ENCODE peak calls at places on chromosomes 2 and 18, in six cellular contexts. One of them, this sample, is unnamed. For H3K4me1, the result is how much of the 10 kb centered on the place peaks cover.

GRCh38 chr18:23279931-23280330 is 144.6 kb downstream of the CABLES1 start:
- DNase-seq in H9: no peak
- DNase-seq in IMR-90: no peak
- DNase-seq in neuronal stem cell: no peak
- DNase-seq in trophoblast cell: no peak
- DNase-seq in H1: no peak
- DNase-seq in this sample: no peak

GRCh38 chr2:155997538-155997937 is 335.0 kb downstream of the NR4A2 start:
- DNase-seq in H9: no peak
- DNase-seq in IMR-90: no peak
- DNase-seq in neuronal stem cell: no peak
- DNase-seq in trophoblast cell: peak
- DNase-seq in H1: no peak
- DNase-seq in this sample: no peak

GRCh38 chr2:99867690-99868089 is 274.7 kb downstream of the AFF3 start:
- DNase-seq in H9: no peak
- DNase-seq in IMR-90: peak
- DNase-seq in neuronal stem cell: no peak
- DNase-seq in trophoblast cell: peak
- DNase-seq in H1: no peak
- DNase-seq in this sample: peak

GRCh38 chr18:80198994-80199748 is 48.1 kb downstream of the PARD6G start:
- DNase-seq in H9: no peak
- DNase-seq in IMR-90: no peak
- DNase-seq in neuronal stem cell: no peak
- DNase-seq in trophoblast cell: no peak
- DNase-seq in H1: no peak
- DNase-seq in this sample: no peak

GRCh38 chr2:148876589-148877402 is 1.8 kb downstream of the KIF5C start:
- DNase-seq in H9: peak
- DNase-seq in IMR-90: no peak
- DNase-seq in neuronal stem cell: peak
- DNase-seq in trophoblast cell: no peak
- DNase-seq in H1: peak
- DNase-seq in this sample: peak

GRCh38 chr18:55534547-55534946 is 53.4 kb downstream of the TCF4 start:
- DNase-seq in H9: no peak
- DNase-seq in IMR-90: peak
- DNase-seq in neuronal stem cell: no peak
- DNase-seq in trophoblast cell: no peak
- DNase-seq in H1: no peak
- DNase-seq in this sample: no peak

GRCh38 chr18:48649231-48649630 is 110.4 kb downstream of the CTIF start:
- DNase-seq in H9: peak
- DNase-seq in IMR-90: no peak
- DNase-seq in neuronal stem cell: no peak
- DNase-seq in trophoblast cell: no peak
- DNase-seq in H1: no peak
- DNase-seq in this sample: peak

GRCh38 chr2:77018219-77018618 is 504.0 kb downstream of the LRRTM4 start:
- DNase-seq in H9: no peak
- DNase-seq in IMR-90: no peak
- DNase-seq in neuronal stem cell: peak
- DNase-seq in trophoblast cell: no peak
- DNase-seq in H1: no peak
- DNase-seq in this sample: peak

GRCh38 chr2:216663846-216664245 is 30.6 kb downstream of the IGFBP2 start:
- DNase-seq in H9: no peak
- DNase-seq in IMR-90: no peak
- DNase-seq in neuronal stem cell: no peak
- DNase-seq in trophoblast cell: no peak
- DNase-seq in H1: no peak
- DNase-seq in this sample: no peak

GRCh38 chr18:79524181-79525078 is 128.7 kb downstream of the NFATC1 start:
- DNase-seq in H9: peak
- DNase-seq in IMR-90: no peak
- DNase-seq in neuronal stem cell: no peak
- DNase-seq in trophoblast cell: no peak
- DNase-seq in H1: no peak
- DNase-seq in this sample: no peak

GRCh38 chr2:46878886-46879285 is 36.7 kb downstream of the MCFD2 start:
- DNase-seq in H9: peak
- DNase-seq in IMR-90: peak
- DNase-seq in neuronal stem cell: no peak
- DNase-seq in trophoblast cell: no peak
- DNase-seq in H1: no peak
- DNase-seq in this sample: peak

GRCh38 chr2:238786792-238787490 is 60.9 kb upstream of the TWIST2 start:
- DNase-seq in H9: no peak
- DNase-seq in IMR-90: no peak
- DNase-seq in neuronal stem cell: no peak
- DNase-seq in trophoblast cell: no peak
- DNase-seq in H1: no peak
- DNase-seq in this sample: no peak

GRCh38 chr2:172829229-172829628 is 93.6 kb downstream of the RAPGEF4 start:
- DNase-seq in H9: no peak
- DNase-seq in IMR-90: peak
- DNase-seq in neuronal stem cell: no peak
- DNase-seq in trophoblast cell: peak
- DNase-seq in H1: no peak
- DNase-seq in this sample: peak

GRCh38 chr2:12317853-12318426 is 398.8 kb upstream of the TRIB2 start:
- DNase-seq in H9: no peak
- DNase-seq in IMR-90: peak
- DNase-seq in neuronal stem cell: no peak
- DNase-seq in trophoblast cell: peak
- DNase-seq in H1: no peak
- DNase-seq in this sample: no peak

GRCh38 chr2:156157670-156158069 is 174.9 kb downstream of the NR4A2 start:
- DNase-seq in H9: no peak
- DNase-seq in IMR-90: no peak
- DNase-seq in neuronal stem cell: peak
- DNase-seq in trophoblast cell: no peak
- DNase-seq in H1: no peak
- DNase-seq in this sample: peak

GRCh38 chr2:20425371-20425881 is 21.4 kb upstream of the RHOB start:
- DNase-seq in H9: no peak
- DNase-seq in IMR-90: peak
- DNase-seq in neuronal stem cell: no peak
- DNase-seq in trophoblast cell: no peak
- DNase-seq in H1: no peak
- DNase-seq in this sample: no peak

GRCh38 chr2:181169459-181169858 is 189.1 kb downstream of the UBE2E3 start:
- DNase-seq in H9: no peak
- DNase-seq in IMR-90: no peak
- DNase-seq in neuronal stem cell: no peak
- DNase-seq in trophoblast cell: no peak
- DNase-seq in H1: no peak
- DNase-seq in this sample: no peak

GRCh38 chr2:46929612-46930011 is 14.0 kb upstream of the MCFD2 start:
- DNase-seq in H9: no peak
- DNase-seq in IMR-90: no peak
- DNase-seq in neuronal stem cell: no peak
- DNase-seq in trophoblast cell: no peak
- DNase-seq in H1: no peak
- DNase-seq in this sample: no peak

GRCh38 chr2:220455389-220455788 is 828.0 kb downstream of the SLC4A3 start:
- DNase-seq in H9: no peak
- DNase-seq in IMR-90: peak
- DNase-seq in neuronal stem cell: no peak
- DNase-seq in trophoblast cell: no peak
- DNase-seq in H1: no peak
- DNase-seq in this sample: no peak

GRCh38 chr2:195596840-195597239 is 60.2 kb upstream of the SLC39A10 start:
- DNase-seq in H9: no peak
- DNase-seq in IMR-90: no peak
- DNase-seq in neuronal stem cell: no peak
- DNase-seq in trophoblast cell: no peak
- DNase-seq in H1: no peak
- DNase-seq in this sample: no peak

GRCh38 chr2:85712849-85713612 is 18.9 kb downstream of the GNLY start:
- DNase-seq in H9: no peak
- DNase-seq in IMR-90: peak
- DNase-seq in neuronal stem cell: no peak
- DNase-seq in trophoblast cell: no peak
- DNase-seq in H1: no peak
- DNase-seq in this sample: no peak

GRCh38 chr2:38716185-38716584 is 35.0 kb downstream of the SRSF7 start:
- DNase-seq in H9: no peak
- DNase-seq in IMR-90: peak
- DNase-seq in neuronal stem cell: no peak
- DNase-seq in trophoblast cell: peak
- DNase-seq in H1: no peak
- DNase-seq in this sample: no peak

DNA sequence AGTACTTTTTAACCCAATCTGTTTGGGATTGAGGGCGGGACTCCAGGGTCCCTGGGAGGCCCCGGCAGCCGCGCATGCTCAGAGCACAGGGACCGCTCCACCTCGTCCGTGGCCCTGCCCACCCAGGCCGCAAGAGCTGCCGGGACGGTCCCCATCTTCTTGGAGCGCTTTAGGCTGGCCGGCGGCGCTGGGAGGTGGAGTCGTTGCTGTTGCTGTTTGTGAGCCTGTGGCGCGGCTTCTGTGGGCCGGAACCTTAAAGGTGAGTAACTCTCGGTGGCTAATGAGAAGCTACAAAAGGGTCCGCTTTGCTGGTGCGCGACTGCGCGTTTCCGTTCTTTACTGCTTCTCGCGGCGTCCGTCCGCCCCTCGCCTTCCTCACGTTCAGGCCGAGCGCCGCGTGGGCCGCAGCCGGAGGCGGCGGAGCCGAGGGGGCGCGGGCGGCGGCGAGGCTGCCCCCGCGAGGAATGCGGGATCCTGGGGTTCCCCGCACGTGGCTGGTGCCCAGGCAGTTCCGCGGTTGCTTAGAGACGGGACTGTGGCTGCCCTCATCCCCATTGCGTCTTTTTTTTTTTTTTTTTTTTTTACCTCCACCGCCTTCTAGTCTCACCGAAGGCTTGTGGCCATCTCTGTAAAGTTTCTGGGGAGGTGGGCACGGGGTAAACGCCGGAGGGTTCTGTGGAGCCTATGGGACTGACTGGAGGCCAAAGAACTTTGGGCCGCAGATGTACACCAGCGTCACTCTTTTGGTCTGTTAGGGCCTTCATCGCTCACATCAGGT is at the start of gene SSB:
- DNase-seq in H9: peak
- DNase-seq in IMR-90: peak
- DNase-seq in neuronal stem cell: peak
- DNase-seq in trophoblast cell: peak
- DNase-seq in H1: peak
- DNase-seq in this sample: peak
- H3K4me1 ChIP-seq in H9: under half
- H3K4me1 ChIP-seq in IMR-90: under half
- H3K4me1 ChIP-seq in neuronal stem cell: under half
- H3K4me1 ChIP-seq in trophoblast cell: under half
- H3K4me1 ChIP-seq in H1: under half
- H3K4me1 ChIP-seq in this sample: under half

GRCh38 chr18:50987261-50987660 is 19.4 kb downstream of the ELAC1 start:
- DNase-seq in H9: no peak
- DNase-seq in IMR-90: no peak
- DNase-seq in neuronal stem cell: no peak
- DNase-seq in trophoblast cell: no peak
- DNase-seq in H1: no peak
- DNase-seq in this sample: no peak
- H2AK5ac ChIP-seq in H9: no peak
- H2AK5ac ChIP-seq in IMR-90: no peak
- H2AK5ac ChIP-seq in neuronal stem cell: no peak
- H2AK5ac ChIP-seq in trophoblast cell: no peak
- H2AK5ac ChIP-seq in H1: no peak
- H2AK5ac ChIP-seq in this sample: no peak

DNA sequence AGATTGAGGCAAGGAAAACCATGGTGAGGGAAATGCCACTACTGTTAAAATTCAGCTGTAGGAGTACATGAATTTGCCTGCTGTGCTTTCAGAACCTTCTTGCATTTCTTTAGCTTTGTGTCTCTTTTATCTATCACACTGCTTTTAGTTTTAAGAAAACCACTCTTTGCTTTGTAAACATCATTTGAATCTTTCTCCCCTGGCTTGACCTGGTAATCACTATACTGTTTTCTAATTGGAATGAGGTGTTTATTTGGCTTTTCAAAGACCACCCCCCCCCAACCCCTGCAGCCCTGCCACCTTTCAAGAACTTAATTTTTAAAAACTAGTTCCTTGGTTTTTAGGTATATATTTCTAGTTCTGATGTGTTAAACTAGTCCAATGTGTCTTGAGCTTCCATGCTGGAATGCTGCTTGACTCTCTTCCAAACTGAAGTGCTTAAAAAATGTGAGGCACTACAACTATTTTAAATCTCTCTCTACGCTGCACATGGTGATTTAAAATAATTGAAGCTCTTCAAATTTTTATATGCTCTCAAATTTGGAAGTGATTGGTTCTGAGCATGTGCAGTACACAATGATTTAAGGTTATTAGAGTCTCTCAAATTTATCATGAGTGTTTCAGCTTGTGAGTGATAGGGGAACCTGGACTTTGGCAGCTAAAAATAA is 192.5 kb upstream of the ZEB2 start:
- DNase-seq in H9: no peak
- DNase-seq in IMR-90: peak
- DNase-seq in neuronal stem cell: no peak
- DNase-seq in trophoblast cell: no peak
- DNase-seq in H1: peak
- DNase-seq in this sample: no peak
- H3K4me1 ChIP-seq in H9: under half
- H3K4me1 ChIP-seq in IMR-90: under half
- H3K4me1 ChIP-seq in neuronal stem cell: under half
- H3K4me1 ChIP-seq in trophoblast cell: under half
- H3K4me1 ChIP-seq in H1: under half
- H3K4me1 ChIP-seq in this sample: under half

GRCh38 chr2:61536086-61536722 is 2.0 kb downstream of the XPO1 start:
- DNase-seq in H9: no peak
- DNase-seq in IMR-90: peak
- DNase-seq in neuronal stem cell: no peak
- DNase-seq in trophoblast cell: no peak
- DNase-seq in H1: peak
- DNase-seq in this sample: no peak

GRCh38 chr2:61538920-61539559 is 884 bp upstream of the XPO1 start:
- DNase-seq in H9: peak
- DNase-seq in IMR-90: peak
- DNase-seq in neuronal stem cell: peak
- DNase-seq in trophoblast cell: no peak
- DNase-seq in H1: no peak
- DNase-seq in this sample: peak

GRCh38 chr2:61536723-61537581 is 1.2 kb downstream of the XPO1 start:
- DNase-seq in H9: peak
- DNase-seq in IMR-90: peak
- DNase-seq in neuronal stem cell: peak
- DNase-seq in trophoblast cell: peak
- DNase-seq in H1: no peak
- DNase-seq in this sample: peak

GRCh38 chr2:61538179-61538919 is at the start of gene XPO1:
- DNase-seq in H9: peak
- DNase-seq in IMR-90: peak
- DNase-seq in neuronal stem cell: peak
- DNase-seq in trophoblast cell: peak
- DNase-seq in H1: peak
- DNase-seq in this sample: peak

GRCh38 chr2:61537590-61538178 is 472 bp downstream of the XPO1 start:
- DNase-seq in H9: no peak
- DNase-seq in IMR-90: no peak
- DNase-seq in neuronal stem cell: peak
- DNase-seq in trophoblast cell: no peak
- DNase-seq in H1: no peak
- DNase-seq in this sample: no peak
- H2AK5ac ChIP-seq in H9: no peak
- H2AK5ac ChIP-seq in IMR-90: peak
- H2AK5ac ChIP-seq in neuronal stem cell: peak
- H2AK5ac ChIP-seq in trophoblast cell: peak
- H2AK5ac ChIP-seq in H1: peak
- H2AK5ac ChIP-seq in this sample: peak

This sample was measured in mesendoderm.